ENCODE peak calls at places on chromosomes 3 and 15, in five cellular contexts. Z is K562, N is HepG2, B is H1, H is GM12878. O is an unnamed sample.

GRCh38 chr3:52679811-52680210 is 5.9 kb downstream of the PBRM1 start:
- DNase-seq in N (no peak), H (no peak), B (no peak), Z (no peak), O (no peak)

GRCh38 chr15:73873889-73874511 is 636 bp downstream of the TBC1D21 start:
- DNase-seq in N (peak; percentile 52), H (no peak), B (no peak), Z (peak; percentile 57), O (peak; percentile 54)

GRCh38 chr3:134937256-134938023 is 142.4 kb downstream of the EPHB1 start:
- DNase-seq in Z (no peak), H (no peak), N (no peak), B (peak; percentile 17), O (no peak)

GRCh38 chr15:80710635-80711553 is 15.8 kb downstream of the ABHD17C start:
- DNase-seq in H (peak; percentile 41), B (no peak), Z (no peak), N (no peak), O (no peak)

GRCh38 chr3:178454714-178455113 is 81.5 kb upstream of the KCNMB2 start:
- DNase-seq in N (no peak), Z (no peak), B (no peak), H (no peak), O (no peak)

GRCh38 chr15:83380026-83380425 is 67.1 kb upstream of the SH3GL3 start:
- DNase-seq in H (no peak), Z (no peak), N (no peak), B (no peak), O (peak; percentile 50)

GRCh38 chr15:27254016-27254415 is 283.0 kb downstream of the GABRG3 start:
- DNase-seq in N (no peak), H (no peak), Z (no peak), B (no peak), O (no peak)

GRCh38 chr15:25947336-25948080 is 84.4 kb upstream of the ATP10A start:
- DNase-seq in B (no peak), H (no peak), Z (no peak), N (no peak), O (no peak)

GRCh38 chr3:196624907-196625306 is 14.6 kb upstream of the NRROS start:
- DNase-seq in Z (no peak), H (no peak), N (no peak), B (no peak), O (no peak)

GRCh38 chr3:49411550-49411967 is 217 bp downstream of the RHOA start:
- DNase-seq in Z (peak; percentile 73), H (no peak), B (no peak), N (peak; percentile 44), O (no peak)

GRCh38 chr3:103173940-103174339 is 739.1 kb downstream of the ZPLD1 start:
- DNase-seq in N (no peak), B (no peak), H (no peak), Z (no peak), O (no peak)

GRCh38 chr15:88090406-88091085 is 166.0 kb downstream of the NTRK3 start:
- DNase-seq in H (no peak), N (no peak), Z (no peak), B (no peak), O (no peak)

GRCh38 chr3:156536524-156537316 is 18.2 kb downstream of the SSR3 start:
- DNase-seq in H (no peak), N (no peak), Z (no peak), B (no peak), O (no peak)

GRCh38 chr3:49673131-49673714 is 928 bp upstream of the APEH start:
- DNase-seq in H (no peak), B (no peak), N (peak; percentile 45), Z (no peak), O (peak; percentile 73)

GRCh38 chr3:184261270-184262165 is at the start of gene CAMK2N2:
- DNase-seq in H (no peak), Z (peak; percentile 92), N (peak; percentile 41), B (no peak), O (no peak)
- H2AFZ ChIP-seq in H (peak within 1 kb of the TSS; percentile 41), Z (peak within 1 kb of the TSS; percentile 72), N (no peak within 1 kb of the TSS), B (peak within 1 kb of the TSS; percentile 95), O (peak within 1 kb of the TSS; percentile 54)

DNA sequence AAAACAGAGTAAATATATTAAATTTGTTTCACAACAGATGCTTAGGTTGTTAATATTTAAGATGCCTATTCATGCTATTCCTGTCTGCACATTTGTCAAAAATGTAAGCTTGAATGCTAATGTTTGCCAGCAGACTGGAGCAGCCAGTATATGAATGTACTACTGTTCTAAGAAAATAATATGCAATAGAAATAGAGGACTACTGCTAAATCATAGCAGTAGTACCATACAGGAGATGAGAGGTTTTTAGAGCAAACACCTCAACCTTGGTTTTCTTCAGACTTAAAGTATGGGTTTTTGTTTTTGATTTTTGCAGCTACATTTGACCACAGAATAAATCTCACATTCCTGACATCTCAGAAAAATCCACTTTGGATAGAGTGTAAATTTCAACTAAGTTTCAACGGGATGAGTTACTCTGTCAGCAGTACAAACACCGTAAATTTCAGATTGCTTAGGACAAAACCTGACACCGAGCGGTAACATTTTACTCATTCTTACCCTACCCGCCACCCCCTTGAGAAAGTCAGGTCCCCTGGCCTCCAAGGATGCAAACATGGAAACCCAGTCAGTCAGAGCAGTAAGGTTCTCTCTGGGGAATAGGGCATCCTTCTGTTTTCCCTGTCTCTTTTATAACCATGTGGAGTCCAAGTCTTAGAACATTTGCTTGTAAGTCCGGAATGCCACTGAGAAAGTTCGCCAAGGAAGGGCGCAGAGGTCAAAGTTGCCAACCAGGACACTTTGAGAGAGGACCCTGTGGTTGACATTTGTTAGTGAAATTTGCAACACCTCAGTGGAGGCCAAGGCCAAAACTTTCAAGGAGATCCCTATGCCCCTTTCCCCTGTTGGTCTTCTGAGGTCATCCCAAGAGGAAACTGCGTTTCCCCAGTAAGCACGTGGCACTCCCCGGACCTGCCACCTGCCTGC is 17.9 kb upstream of the SATB1 start:
- DNase-seq in N (no peak), B (no peak), H (no peak), Z (no peak), O (no peak)
- TF ChIP-seq YY1 in N (no peak), B (no peak), H (no peak), Z (no peak), O (no peak)

GRCh38 chr3:124772081-124772831 is 42.0 kb downstream of the UMPS start:
- DNase-seq in Z (peak; percentile 63), B (no peak), N (no peak), H (no peak), O (no peak)
- TF ChIP-seq SP1 in Z (no peak), B (no peak), N (no peak), H (no peak), O (no peak)

GRCh38 chr15:89761929-89762328 is 10.9 kb upstream of the MESP1 start:
- DNase-seq in H (no peak), N (no peak), Z (no peak), B (no peak), O (no peak)
- H2AFZ ChIP-seq in H (no peak overlapping the region), N (no peak overlapping the region), Z (no peak overlapping the region), B (no peak overlapping the region), O (no peak overlapping the region)